ENCODE peak calls at places on chromosomes 6 and 20, in five cellular contexts. P is pancreas, H is adrenal gland, B is upper lobe of right lung, K is H9. Q is an unnamed sample.

GRCh38 chr6:96608074-96608473 is 45.1 kb downstream of the FHL5 start:
- DNase-seq in H (no peak), B (no peak), K (no peak), P (no peak), Q (no peak)

GRCh38 chr6:143336446-143337152 is 113.9 kb downstream of the ADAT2 start:
- DNase-seq in H (no peak), P (no peak), K (peak; percentile 28), B (no peak), Q (no peak)

GRCh38 chr20:11687546-11688292 is 230.0 kb upstream of the BTBD3 start:
- DNase-seq in K (no peak), B (no peak), P (no peak), H (no peak), Q (no peak)

GRCh38 chr6:32249262-32249661 is 25.4 kb upstream of the NOTCH4 start:
- DNase-seq in B (no peak), K (no peak), P (no peak), H (no peak), Q (no peak)

GRCh38 chr6:57242505-57242904 is 20.4 kb upstream of the RAB23 start:
- DNase-seq in H (no peak), P (no peak), B (no peak), K (no peak), Q (no peak)

GRCh38 chr20:53739799-53740785 is 146.5 kb upstream of the ZNF217 start:
- DNase-seq in H (no peak), B (no peak), P (no peak), K (no peak), Q (no peak)

GRCh38 chr6:36997811-36998722 is 7.4 kb upstream of the FGD2 start:
- DNase-seq in P (peak; percentile 86), B (peak; percentile 84), H (peak; percentile 88), K (no peak), Q (no peak)

GRCh38 chr20:32528291-32528891 is 56.7 kb downstream of the NOL4L start:
- DNase-seq in K (no peak), P (peak; percentile 74), H (no peak), B (no peak), Q (no peak)

GRCh38 chr6:79494841-79495240 is 42.4 kb downstream of the LCA5 start:
- DNase-seq in B (peak; percentile 30), P (no peak), K (peak; percentile 50), H (no peak), Q (no peak)

GRCh38 chr6:20732896-20733295 is 198.6 kb downstream of the CDKAL1 start:
- DNase-seq in P (no peak), H (no peak), K (no peak), B (no peak), Q (no peak)

GRCh38 chr6:129280719-129281118 is 397.8 kb downstream of the LAMA2 start:
- DNase-seq in B (no peak), H (no peak), K (no peak), P (no peak), Q (no peak)

GRCh38 chr20:53939554-53940355 is 130.6 kb downstream of the BCAS1 start:
- DNase-seq in K (peak; percentile 91), P (peak; percentile 82), H (peak; percentile 83), B (peak; percentile 91), Q (peak; percentile 94)

GRCh38 chr20:45792513-45793118 is 862 bp downstream of the DNTTIP1 start:
- DNase-seq in H (no peak), B (no peak), K (no peak), P (no peak), Q (no peak)

GRCh38 chr20:16732506-16733152 is 2.8 kb downstream of the SNRPB2 start:
- DNase-seq in K (no peak), P (no peak), H (no peak), B (no peak), Q (no peak)

GRCh38 chr6:111663692-111664564 is 58.2 kb upstream of the TRAF3IP2 start:
- DNase-seq in B (no peak), H (peak; percentile 58), P (no peak), K (peak; percentile 92), Q (no peak)

GRCh38 chr6:111190637-111191036 is 103.3 kb downstream of the SLC16A10 start:
- DNase-seq in K (no peak), P (no peak), H (no peak), B (no peak), Q (no peak)

GRCh38 chr20:54132612-54133433 is 41.0 kb downstream of the CYP24A1 start:
- DNase-seq in B (no peak), K (peak; percentile 40), P (no peak), H (peak; percentile 39), Q (no peak)

GRCh38 chr6:109804020-109804419 is 112.9 kb downstream of the FIG4 start:
- DNase-seq in B (no peak), K (no peak), P (no peak), H (no peak), Q (no peak)

GRCh38 chr6:107490568-107491058 is 696 bp downstream of the SOBP start:
- DNase-seq in P (no peak), B (no peak), H (peak; percentile 14), K (no peak), Q (no peak)

GRCh38 chr6:70413829-70414494 is 654 bp downstream of the FAM135A start:
- DNase-seq in H (no peak), P (no peak), B (no peak), K (no peak), Q (no peak)

GRCh38 chr6:166581091-166581511 is 5.4 kb downstream of the RAMACL start:
- DNase-seq in P (no peak), B (no peak), K (peak; percentile 24), H (no peak), Q (no peak)

GRCh38 chr6:12717356-12717755 is 789 bp downstream of the PHACTR1 start:
- DNase-seq in B (no peak), H (no peak), K (no peak), P (no peak), Q (no peak)

DNA sequence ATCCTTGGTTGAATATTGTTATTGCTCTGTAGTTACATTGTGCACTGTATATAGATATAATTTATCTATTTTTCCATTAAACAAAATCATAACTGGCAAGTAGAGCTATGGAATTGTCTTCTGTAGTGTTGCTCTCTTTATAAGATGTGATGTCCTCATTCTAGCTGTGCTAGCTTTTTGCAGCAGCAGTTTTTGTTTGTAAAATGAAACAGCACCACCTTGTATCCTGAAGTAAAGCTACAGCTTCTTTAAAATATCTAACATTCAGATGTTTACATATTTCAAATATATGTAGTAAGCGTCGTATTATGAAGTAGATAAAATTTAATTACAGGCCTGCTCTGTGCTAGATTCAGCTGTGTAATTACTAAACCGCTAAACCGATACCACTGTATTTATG is 328.8 kb upstream of the MANEA start:
- DNase-seq in K (no peak), P (no peak), H (no peak), B (no peak), Q (no peak)
- TF ChIP-seq CTCF in K (no peak), P (no peak), H (no peak), B (no peak), Q (no peak)

GRCh38 chr6:16733085-16733484 is 28.2 kb downstream of the ATXN1 start:
- DNase-seq in P (no peak), B (no peak), H (no peak), K (no peak), Q (no peak)

GRCh38 chr6:16730720-16731502 is 30.3 kb downstream of the ATXN1 start:
- DNase-seq in K (no peak), H (no peak), B (no peak), P (no peak), Q (no peak)

GRCh38 chr6:16729744-16730143 is 31.5 kb downstream of the ATXN1 start:
- DNase-seq in P (no peak), K (no peak), B (no peak), H (no peak), Q (no peak)

GRCh38 chr6:16729183-16729696 is 32.0 kb downstream of the ATXN1 start:
- DNase-seq in B (no peak), H (no peak), P (no peak), K (no peak), Q (no peak)

GRCh38 chr6:16731503-16732018 is 29.7 kb downstream of the ATXN1 start:
- DNase-seq in H (peak; percentile 61), B (no peak), P (no peak), K (no peak), Q (no peak)
- H3K27ac ChIP-seq in H (no peak overlapping the region), B (no peak overlapping the region), P (no peak overlapping the region), K (no peak overlapping the region), Q (no peak overlapping the region)

GRCh38 chr20:51280047-51280446 is 257.1 kb upstream of the KCNG1 start:
- DNase-seq in B (no peak), P (no peak), K (no peak), H (no peak), Q (no peak)

GRCh38 chr20:51275181-51275580 is 252.3 kb upstream of the KCNG1 start:
- DNase-seq in P (no peak), B (no peak), K (no peak), H (no peak), Q (no peak)

GRCh38 chr20:51275816-51276215 is 252.9 kb upstream of the KCNG1 start:
- DNase-seq in H (no peak), B (no peak), P (no peak), K (no peak), Q (no peak)

GRCh38 chr20:51276331-51276730 is 253.4 kb upstream of the KCNG1 start:
- DNase-seq in B (no peak), H (no peak), K (no peak), P (no peak), Q (no peak)

DNA sequence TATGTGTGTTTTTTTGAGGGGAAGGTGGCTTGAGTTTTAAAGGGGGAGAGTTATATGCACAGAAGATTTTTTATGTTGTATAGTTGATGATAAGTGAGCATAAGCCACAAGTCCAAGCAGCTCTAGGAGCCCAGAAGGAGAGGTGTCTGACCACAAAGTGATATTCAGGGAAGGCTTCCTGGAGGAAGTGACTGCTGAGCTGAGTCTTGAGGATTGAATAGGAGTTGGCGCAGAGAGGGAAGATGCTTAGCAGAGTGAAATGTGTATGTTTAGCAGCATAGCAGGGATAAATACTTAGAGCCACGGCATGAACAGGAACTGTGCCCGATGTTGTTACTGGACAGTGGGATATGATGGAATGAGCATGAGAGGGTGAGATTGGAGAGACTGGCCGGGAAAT is 255.1 kb upstream of the KCNG1 start:
- DNase-seq in K (no peak), B (no peak), P (no peak), H (no peak), Q (no peak)
- H3K27me3 ChIP-seq in K (no peaks in the 10 kb centered on the region), B (peaks cover 20% of the 10 kb centered on the region), P (no peaks in the 10 kb centered on the region), H (peaks cover 9% of the 10 kb centered on the region), Q (no peaks in the 10 kb centered on the region)

DNA sequence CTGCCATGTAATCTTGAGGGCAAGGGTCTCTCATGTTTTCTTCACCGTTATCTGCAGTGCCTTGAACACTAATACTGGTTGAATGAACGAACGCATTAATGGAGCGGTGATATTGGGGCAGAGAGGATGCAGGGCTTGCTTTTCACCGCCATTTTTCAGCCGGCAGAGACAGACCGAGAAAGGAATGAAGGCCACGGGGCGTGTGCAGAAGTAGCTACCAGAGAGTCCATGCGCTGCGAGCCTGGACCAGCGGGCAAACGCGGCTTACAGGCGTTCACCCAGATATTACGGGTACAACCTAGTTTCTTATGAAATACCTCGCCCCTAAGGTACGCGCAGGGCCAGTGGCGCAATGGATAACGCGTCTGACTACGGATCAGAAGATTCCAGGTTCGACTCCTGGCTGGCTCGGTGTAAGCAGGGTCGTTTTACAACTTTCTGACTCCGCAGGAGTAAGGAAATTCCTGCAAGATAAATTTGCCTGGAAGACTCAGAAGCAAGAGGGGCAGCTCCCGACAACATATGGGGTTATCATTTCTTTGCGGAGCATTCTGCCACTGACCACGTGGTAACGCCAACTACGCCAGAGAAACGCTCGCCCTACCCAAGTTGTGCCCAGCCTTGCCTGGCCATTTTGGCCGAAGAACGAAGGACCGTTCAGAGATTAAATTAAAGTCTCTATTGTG is 863 bp upstream of the HMGN4 start:
- DNase-seq in P (peak; percentile 91), K (peak; percentile 92), B (peak; percentile 93), H (peak; percentile 95), Q (peak; percentile 75)
- TF ChIP-seq CTCF in P (no peak), K (no peak), B (no peak), H (no peak), Q (no peak)

Q was measured in ascending aorta.